ENCODE peak calls at places on chromosome 13, in six cellular contexts. One of them, this sample, is unnamed.

GRCh38 chr13:48184260-48184659 is 48.7 kb upstream of the ITM2B start:
- DNase-seq in fibroblast of lung: no peak
- DNase-seq in mesendoderm: no peak
- DNase-seq in CD8-positive, alpha-beta T cell: no peak
- DNase-seq in colonic mucosa: no peak
- DNase-seq in cardiac muscle cell: no peak
- DNase-seq in this sample: no peak

GRCh38 chr13:87322386-87322785 is 348.8 kb upstream of the SLITRK5 start:
- DNase-seq in fibroblast of lung: no peak
- DNase-seq in mesendoderm: no peak
- DNase-seq in CD8-positive, alpha-beta T cell: no peak
- DNase-seq in colonic mucosa: no peak
- DNase-seq in cardiac muscle cell: no peak
- DNase-seq in this sample: no peak

GRCh38 chr13:23645851-23646250 is 75.6 kb downstream of the TNFRSF19 start:
- DNase-seq in fibroblast of lung: no peak
- DNase-seq in mesendoderm: no peak
- DNase-seq in CD8-positive, alpha-beta T cell: no peak
- DNase-seq in colonic mucosa: no peak
- DNase-seq in cardiac muscle cell: no peak
- DNase-seq in this sample: no peak

GRCh38 chr13:27349458-27349857 is 75.0 kb upstream of the GTF3A start:
- DNase-seq in fibroblast of lung: no peak
- DNase-seq in mesendoderm: no peak
- DNase-seq in CD8-positive, alpha-beta T cell: no peak
- DNase-seq in colonic mucosa: no peak
- DNase-seq in cardiac muscle cell: peak; percentile 68
- DNase-seq in this sample: no peak

GRCh38 chr13:25037057-25037813 is 58.7 kb upstream of the PABPC3 start:
- DNase-seq in fibroblast of lung: peak; percentile 73
- DNase-seq in mesendoderm: peak; percentile 91
- DNase-seq in CD8-positive, alpha-beta T cell: peak; percentile 22
- DNase-seq in colonic mucosa: peak; percentile 40
- DNase-seq in cardiac muscle cell: peak; percentile 78
- DNase-seq in this sample: no peak

GRCh38 chr13:94641432-94641941 is 39.8 kb downstream of the GPR180 start:
- DNase-seq in fibroblast of lung: peak; percentile 89
- DNase-seq in mesendoderm: no peak
- DNase-seq in CD8-positive, alpha-beta T cell: no peak
- DNase-seq in colonic mucosa: no peak
- DNase-seq in cardiac muscle cell: peak; percentile 91
- DNase-seq in this sample: no peak

GRCh38 chr13:93080587-93080986 is 146.0 kb upstream of the GPC6 start:
- DNase-seq in fibroblast of lung: peak; percentile 9
- DNase-seq in mesendoderm: no peak
- DNase-seq in CD8-positive, alpha-beta T cell: no peak
- DNase-seq in colonic mucosa: no peak
- DNase-seq in cardiac muscle cell: peak; percentile 59
- DNase-seq in this sample: no peak

GRCh38 chr13:27258637-27259377 is 7.4 kb downstream of the RPL21 start:
- DNase-seq in fibroblast of lung: no peak
- DNase-seq in mesendoderm: no peak
- DNase-seq in CD8-positive, alpha-beta T cell: no peak
- DNase-seq in colonic mucosa: no peak
- DNase-seq in cardiac muscle cell: no peak
- DNase-seq in this sample: no peak

GRCh38 chr13:20721454-20722357 is 18.2 kb downstream of the IL17D start:
- DNase-seq in fibroblast of lung: peak; percentile 75
- DNase-seq in mesendoderm: peak; percentile 66
- DNase-seq in CD8-positive, alpha-beta T cell: no peak
- DNase-seq in colonic mucosa: peak; percentile 37
- DNase-seq in cardiac muscle cell: peak; percentile 78
- DNase-seq in this sample: peak; percentile 87

GRCh38 chr13:44779085-44779484 is 203.0 kb upstream of the TSC22D1 start:
- DNase-seq in fibroblast of lung: no peak
- DNase-seq in mesendoderm: no peak
- DNase-seq in CD8-positive, alpha-beta T cell: no peak
- DNase-seq in colonic mucosa: no peak
- DNase-seq in cardiac muscle cell: no peak
- DNase-seq in this sample: no peak

GRCh38 chr13:79995334-79995733 is 345.6 kb downstream of the SPRY2 start:
- DNase-seq in fibroblast of lung: peak; percentile 29
- DNase-seq in mesendoderm: peak; percentile 92
- DNase-seq in CD8-positive, alpha-beta T cell: no peak
- DNase-seq in colonic mucosa: no peak
- DNase-seq in cardiac muscle cell: peak; percentile 67
- DNase-seq in this sample: no peak

GRCh38 chr13:73268306-73268705 is 209.5 kb downstream of the KLF5 start:
- DNase-seq in fibroblast of lung: peak; percentile 17
- DNase-seq in mesendoderm: no peak
- DNase-seq in CD8-positive, alpha-beta T cell: no peak
- DNase-seq in colonic mucosa: peak; percentile 58
- DNase-seq in cardiac muscle cell: peak; percentile 38
- DNase-seq in this sample: no peak

GRCh38 chr13:69704311-69704710 is 403.3 kb upstream of the ATXN8OS start:
- DNase-seq in fibroblast of lung: no peak
- DNase-seq in mesendoderm: no peak
- DNase-seq in CD8-positive, alpha-beta T cell: no peak
- DNase-seq in colonic mucosa: no peak
- DNase-seq in cardiac muscle cell: no peak
- DNase-seq in this sample: no peak

GRCh38 chr13:95530178-95530577 is 22.3 kb upstream of the CLDN10 start:
- DNase-seq in fibroblast of lung: peak; percentile 60
- DNase-seq in mesendoderm: no peak
- DNase-seq in CD8-positive, alpha-beta T cell: no peak
- DNase-seq in colonic mucosa: no peak
- DNase-seq in cardiac muscle cell: peak; percentile 63
- DNase-seq in this sample: no peak

GRCh38 chr13:24709186-24709913 is 29.1 kb downstream of the ATP12A start:
- DNase-seq in fibroblast of lung: no peak
- DNase-seq in mesendoderm: no peak
- DNase-seq in CD8-positive, alpha-beta T cell: peak; percentile 65
- DNase-seq in colonic mucosa: no peak
- DNase-seq in cardiac muscle cell: no peak
- DNase-seq in this sample: no peak

GRCh38 chr13:40665754-40666057 is 735 bp downstream of the FOXO1 start:
- DNase-seq in fibroblast of lung: peak; percentile 24
- DNase-seq in mesendoderm: peak; percentile 60
- DNase-seq in CD8-positive, alpha-beta T cell: peak; percentile 57
- DNase-seq in colonic mucosa: no peak
- DNase-seq in cardiac muscle cell: no peak
- DNase-seq in this sample: no peak

DNA sequence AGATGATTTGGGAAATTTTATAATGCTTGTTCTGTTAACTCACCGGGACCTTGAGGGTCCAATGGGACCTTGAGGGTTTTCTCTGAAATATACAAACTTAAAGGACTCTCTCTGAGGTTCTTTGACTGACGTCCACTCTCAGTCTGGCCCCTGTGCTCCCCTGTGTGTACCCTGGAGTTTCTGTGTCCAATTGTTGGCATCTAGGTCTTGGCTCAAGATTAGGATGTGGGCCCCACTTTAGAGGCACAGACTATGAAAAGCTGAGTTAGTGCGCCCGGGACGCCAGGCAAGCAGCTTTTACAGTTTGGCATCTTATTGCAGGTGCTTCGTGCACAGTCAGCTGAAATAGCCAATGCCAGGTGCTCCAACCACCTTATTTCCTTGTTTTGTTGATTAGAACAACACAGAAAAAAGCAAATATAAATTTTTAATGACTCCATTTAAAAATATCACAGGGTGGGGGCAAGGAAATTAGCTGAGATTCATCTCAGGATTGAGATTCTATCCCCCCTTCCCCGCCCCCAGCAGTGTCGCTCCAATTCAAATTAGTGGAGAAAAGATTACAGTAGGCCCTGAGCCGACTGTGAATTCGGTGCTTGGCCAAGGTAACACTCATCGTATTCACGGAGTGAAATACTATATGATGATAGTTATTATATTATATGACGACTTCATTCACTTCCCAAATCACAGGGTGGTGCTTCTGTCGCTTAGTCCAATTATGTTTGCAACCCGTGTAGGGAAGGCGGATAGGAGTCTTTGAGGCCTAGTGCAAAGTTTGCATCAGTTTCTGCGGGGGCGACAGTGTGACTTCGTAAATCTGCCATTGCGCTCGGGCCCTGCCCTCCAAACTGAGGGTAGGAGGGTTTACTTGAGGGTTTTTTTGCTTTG is 4.3 kb downstream of the SOX1 start:
- DNase-seq in fibroblast of lung: no peak
- DNase-seq in mesendoderm: no peak
- DNase-seq in CD8-positive, alpha-beta T cell: no peak
- DNase-seq in colonic mucosa: no peak
- DNase-seq in cardiac muscle cell: no peak
- DNase-seq in this sample: no peak
- H3K27me3 ChIP-seq in fibroblast of lung: peaks cover 26% of the 10 kb centered on the region
- H3K27me3 ChIP-seq in mesendoderm: peaks cover 67% of the 10 kb centered on the region
- H3K27me3 ChIP-seq in CD8-positive, alpha-beta T cell: peaks cover 40% of the 10 kb centered on the region
- H3K27me3 ChIP-seq in colonic mucosa: peaks cover 84% of the 10 kb centered on the region
- H3K27me3 ChIP-seq in cardiac muscle cell: peaks cover 100% of the 10 kb centered on the region
- H3K27me3 ChIP-seq in this sample: peaks cover 2% of the 10 kb centered on the region

GRCh38 chr13:109818891-109819290 is 32.5 kb upstream of the IRS2 start:
- DNase-seq in fibroblast of lung: peak; percentile 4
- DNase-seq in mesendoderm: no peak
- DNase-seq in CD8-positive, alpha-beta T cell: no peak
- DNase-seq in colonic mucosa: no peak
- DNase-seq in cardiac muscle cell: peak; percentile 27
- DNase-seq in this sample: no peak

GRCh38 chr13:109815651-109816050 is 29.3 kb upstream of the IRS2 start:
- DNase-seq in fibroblast of lung: no peak
- DNase-seq in mesendoderm: no peak
- DNase-seq in CD8-positive, alpha-beta T cell: no peak
- DNase-seq in colonic mucosa: no peak
- DNase-seq in cardiac muscle cell: no peak
- DNase-seq in this sample: no peak

GRCh38 chr13:109816112-109816978 is 30.0 kb upstream of the IRS2 start:
- DNase-seq in fibroblast of lung: no peak
- DNase-seq in mesendoderm: no peak
- DNase-seq in CD8-positive, alpha-beta T cell: no peak
- DNase-seq in colonic mucosa: no peak
- DNase-seq in cardiac muscle cell: no peak
- DNase-seq in this sample: no peak

GRCh38 chr13:109818136-109818535 is 31.8 kb upstream of the IRS2 start:
- DNase-seq in fibroblast of lung: no peak
- DNase-seq in mesendoderm: no peak
- DNase-seq in CD8-positive, alpha-beta T cell: no peak
- DNase-seq in colonic mucosa: no peak
- DNase-seq in cardiac muscle cell: no peak
- DNase-seq in this sample: no peak

GRCh38 chr13:109816979-109817275 is 30.5 kb upstream of the IRS2 start:
- DNase-seq in fibroblast of lung: peak; percentile 25
- DNase-seq in mesendoderm: no peak
- DNase-seq in CD8-positive, alpha-beta T cell: no peak
- DNase-seq in colonic mucosa: no peak
- DNase-seq in cardiac muscle cell: peak; percentile 42
- DNase-seq in this sample: no peak
- H3K4me3 ChIP-seq in fibroblast of lung: no peak overlapping the region
- H3K4me3 ChIP-seq in mesendoderm: no peak overlapping the region
- H3K4me3 ChIP-seq in CD8-positive, alpha-beta T cell: no peak overlapping the region
- H3K4me3 ChIP-seq in colonic mucosa: no peak overlapping the region
- H3K4me3 ChIP-seq in cardiac muscle cell: no peak overlapping the region
- H3K4me3 ChIP-seq in this sample: no peak overlapping the region

DNA sequence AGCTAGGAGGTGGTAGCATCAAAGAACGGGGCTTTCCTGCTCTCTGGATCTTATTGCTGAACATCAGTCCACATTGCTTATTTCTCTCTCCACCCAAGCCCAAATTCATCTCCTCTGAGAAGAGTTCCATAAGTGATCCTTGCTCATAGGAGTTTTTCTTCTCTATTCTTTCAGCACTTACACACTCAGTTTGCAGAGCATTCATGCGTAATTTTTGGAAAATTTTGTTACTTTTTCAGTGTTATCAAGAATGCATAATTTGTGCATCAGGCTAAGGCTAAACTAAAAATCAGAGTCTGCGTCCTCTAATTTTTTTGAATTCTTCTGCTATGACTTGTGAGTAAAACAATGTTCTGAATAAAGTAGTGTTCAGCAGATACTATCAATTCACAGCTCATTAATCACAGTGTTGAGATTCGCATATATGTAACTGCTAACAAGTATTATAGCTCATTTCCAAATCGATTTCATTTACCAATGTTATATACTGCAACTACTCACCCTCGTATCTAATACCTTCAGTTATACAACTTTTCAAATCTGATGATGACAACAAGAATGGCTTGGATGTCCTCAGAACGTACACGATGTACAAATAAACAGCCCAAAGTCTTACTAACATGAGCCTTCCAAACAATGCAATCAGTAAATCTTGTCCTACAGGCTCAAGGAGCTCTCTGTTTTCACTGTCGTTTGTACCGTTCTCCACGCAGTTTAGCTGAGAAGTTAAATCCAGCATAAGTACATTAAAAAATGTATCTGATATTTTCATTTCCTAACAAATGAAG is 36.3 kb upstream of the STARD13 start:
- DNase-seq in fibroblast of lung: no peak
- DNase-seq in mesendoderm: no peak
- DNase-seq in CD8-positive, alpha-beta T cell: no peak
- DNase-seq in colonic mucosa: no peak
- DNase-seq in cardiac muscle cell: peak; percentile 58
- DNase-seq in this sample: no peak
- H3K36me3 ChIP-seq in fibroblast of lung: no peaks in the 10 kb centered on the region
- H3K36me3 ChIP-seq in mesendoderm: no peaks in the 10 kb centered on the region
- H3K36me3 ChIP-seq in CD8-positive, alpha-beta T cell: no peaks in the 10 kb centered on the region
- H3K36me3 ChIP-seq in colonic mucosa: no peaks in the 10 kb centered on the region
- H3K36me3 ChIP-seq in cardiac muscle cell: no peaks in the 10 kb centered on the region
- H3K36me3 ChIP-seq in this sample: no peaks in the 10 kb centered on the region

DNA sequence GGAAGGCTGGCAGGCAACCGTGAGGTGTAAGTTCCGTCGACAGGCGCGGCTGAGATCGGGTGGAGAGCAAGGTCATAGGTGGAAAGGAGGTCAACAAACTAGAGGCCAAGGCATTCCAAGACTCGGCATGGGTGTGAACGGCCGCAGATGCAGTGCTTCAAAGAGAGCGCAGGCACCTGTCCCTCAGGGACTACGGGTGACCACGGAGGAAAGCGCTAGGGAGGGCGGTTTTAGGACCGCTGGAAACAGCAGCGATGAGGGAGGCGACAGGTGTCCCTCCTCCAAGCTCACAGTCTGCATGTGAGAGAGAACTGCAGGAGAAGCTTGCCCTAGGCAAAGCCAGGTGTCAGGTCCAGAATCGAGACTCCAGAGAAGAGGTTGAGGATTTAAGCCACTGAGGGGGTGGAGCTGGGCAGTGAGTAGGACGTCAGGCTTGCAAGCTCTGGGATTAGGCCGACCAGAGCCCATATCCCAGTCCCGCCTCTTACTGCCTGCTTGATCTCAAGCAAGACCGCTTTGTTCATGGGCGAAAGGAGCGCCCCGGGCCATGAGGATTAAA is 1.6 kb upstream of the MLNR start:
- DNase-seq in fibroblast of lung: peak; percentile 28
- DNase-seq in mesendoderm: peak; percentile 77
- DNase-seq in CD8-positive, alpha-beta T cell: no peak
- DNase-seq in colonic mucosa: no peak
- DNase-seq in cardiac muscle cell: peak; percentile 32
- DNase-seq in this sample: no peak
- H3K27me3 ChIP-seq in fibroblast of lung: peaks cover 47% of the 10 kb centered on the region
- H3K27me3 ChIP-seq in mesendoderm: peaks cover 50% of the 10 kb centered on the region
- H3K27me3 ChIP-seq in CD8-positive, alpha-beta T cell: peaks cover 28% of the 10 kb centered on the region
- H3K27me3 ChIP-seq in colonic mucosa: peaks cover 33% of the 10 kb centered on the region
- H3K27me3 ChIP-seq in cardiac muscle cell: peaks cover 81% of the 10 kb centered on the region
- H3K27me3 ChIP-seq in this sample: no peaks in the 10 kb centered on the region

This sample was measured in aorta.